ENCODE peak calls at places on chromosomes 12 and 14, in six cellular contexts. L, E, P, N, R and T are unnamed samples.

GRCh38 chr14:88937706-88938105 is 113.3 kb downstream of the TTC8 start:
- DNase-seq in L (no peak), E (no peak), P (no peak), N (no peak), R (no peak), T (no peak)

GRCh38 chr12:69254046-69254445 is 14.7 kb downstream of the CPSF6 start:
- DNase-seq in L (no peak), E (peak; percentile 39), P (no peak), N (no peak), R (no peak), T (no peak)

GRCh38 chr12:45388545-45388944 is 172.7 kb downstream of the ANO6 start:
- DNase-seq in L (no peak), E (no peak), P (no peak), N (no peak), R (peak; percentile 34), T (no peak)

GRCh38 chr12:40011775-40012129 is 94.1 kb downstream of the SLC2A13 start:
- DNase-seq in L (no peak), E (no peak), P (no peak), N (no peak), R (no peak), T (no peak)

GRCh38 chr12:81077329-81077685 is 572 bp upstream of the ACSS3 start:
- DNase-seq in L (peak; percentile 30), E (no peak), P (no peak), N (peak; percentile 95), R (no peak), T (no peak)

GRCh38 chr12:2270846-2271245 is 218.1 kb downstream of the CACNA1C start:
- DNase-seq in L (no peak), E (no peak), P (no peak), N (no peak), R (no peak), T (no peak)

GRCh38 chr12:127388985-127389384 is 878.0 kb upstream of the TMEM132C start:
- DNase-seq in L (no peak), E (no peak), P (no peak), N (no peak), R (no peak), T (no peak)

GRCh38 chr12:23564454-23564853 is 385.0 kb downstream of the SOX5 start:
- DNase-seq in L (no peak), E (no peak), P (no peak), N (no peak), R (no peak), T (no peak)

GRCh38 chr12:132108211-132108832 is 35.8 kb downstream of the DDX51 start:
- DNase-seq in L (no peak), E (no peak), P (no peak), N (peak; percentile 69), R (no peak), T (no peak)

GRCh38 chr12:122875590-122876220 is 20.2 kb downstream of the VPS37B start:
- DNase-seq in L (no peak), E (peak; percentile 71), P (no peak), N (peak; percentile 52), R (no peak), T (no peak)

GRCh38 chr12:47307680-47308399 is 228.1 kb upstream of the AMIGO2 start:
- DNase-seq in L (no peak), E (peak; percentile 66), P (no peak), N (peak; percentile 69), R (peak; percentile 38), T (no peak)

GRCh38 chr14:71529855-71530254 is 402.4 kb upstream of the RGS6 start:
- DNase-seq in L (no peak), E (no peak), P (no peak), N (no peak), R (peak; percentile 77), T (no peak)

GRCh38 chr12:45409966-45410365 is 194.1 kb downstream of the ANO6 start:
- DNase-seq in L (no peak), E (no peak), P (no peak), N (no peak), R (peak; percentile 23), T (no peak)

GRCh38 chr12:51351913-51352532 is 5.5 kb upstream of the CELA1 start:
- DNase-seq in L (no peak), E (no peak), P (peak; percentile 49), N (peak; percentile 91), R (no peak), T (no peak)

GRCh38 chr12:118035194-118036041 is 18.9 kb downstream of the RFC5 start:
- DNase-seq in L (no peak), E (peak; percentile 70), P (no peak), N (peak; percentile 39), R (no peak), T (no peak)
- TF ChIP-seq CTCF in L (no peak), E (peak; percentile 8), P (no peak), N (peak; percentile 8), R (no peak), T (no peak)

DNA sequence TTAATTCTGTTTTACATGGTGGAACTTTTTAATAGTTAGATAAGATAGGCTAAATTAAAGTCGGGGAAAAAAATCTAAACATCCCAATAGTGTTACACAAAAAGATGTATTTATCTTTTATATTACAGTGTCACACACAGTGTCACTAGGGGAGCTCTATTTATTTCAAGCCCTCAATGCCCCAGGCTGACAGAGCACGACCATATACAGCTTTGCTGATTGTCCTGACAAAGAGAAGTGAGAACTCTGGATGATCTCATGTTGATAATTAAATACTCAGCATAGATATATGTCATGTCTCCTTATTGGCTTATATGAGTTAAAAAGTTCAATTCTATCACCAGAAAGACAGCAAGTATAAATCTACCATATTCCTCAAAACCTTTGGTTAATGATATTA is 594.3 kb downstream of the LRFN5 start:
- DNase-seq in L (no peak), E (no peak), P (no peak), N (no peak), R (no peak), T (no peak)
- TF ChIP-seq CTCF in L (no peak), E (no peak), P (no peak), N (no peak), R (no peak), T (no peak)

GRCh38 chr14:73285979-73286378 is 48.7 kb downstream of the PAPLN start:
- DNase-seq in L (no peak), E (no peak), P (no peak), N (no peak), R (no peak), T (no peak)

GRCh38 chr14:73280903-73281302 is 43.6 kb downstream of the PAPLN start:
- DNase-seq in L (no peak), E (no peak), P (no peak), N (no peak), R (no peak), T (no peak)

GRCh38 chr14:73287071-73287470 is 49.8 kb downstream of the PAPLN start:
- DNase-seq in L (no peak), E (no peak), P (no peak), N (no peak), R (no peak), T (no peak)

GRCh38 chr14:73286598-73286997 is 49.3 kb downstream of the PAPLN start:
- DNase-seq in L (no peak), E (no peak), P (no peak), N (no peak), R (no peak), T (no peak)

DNA sequence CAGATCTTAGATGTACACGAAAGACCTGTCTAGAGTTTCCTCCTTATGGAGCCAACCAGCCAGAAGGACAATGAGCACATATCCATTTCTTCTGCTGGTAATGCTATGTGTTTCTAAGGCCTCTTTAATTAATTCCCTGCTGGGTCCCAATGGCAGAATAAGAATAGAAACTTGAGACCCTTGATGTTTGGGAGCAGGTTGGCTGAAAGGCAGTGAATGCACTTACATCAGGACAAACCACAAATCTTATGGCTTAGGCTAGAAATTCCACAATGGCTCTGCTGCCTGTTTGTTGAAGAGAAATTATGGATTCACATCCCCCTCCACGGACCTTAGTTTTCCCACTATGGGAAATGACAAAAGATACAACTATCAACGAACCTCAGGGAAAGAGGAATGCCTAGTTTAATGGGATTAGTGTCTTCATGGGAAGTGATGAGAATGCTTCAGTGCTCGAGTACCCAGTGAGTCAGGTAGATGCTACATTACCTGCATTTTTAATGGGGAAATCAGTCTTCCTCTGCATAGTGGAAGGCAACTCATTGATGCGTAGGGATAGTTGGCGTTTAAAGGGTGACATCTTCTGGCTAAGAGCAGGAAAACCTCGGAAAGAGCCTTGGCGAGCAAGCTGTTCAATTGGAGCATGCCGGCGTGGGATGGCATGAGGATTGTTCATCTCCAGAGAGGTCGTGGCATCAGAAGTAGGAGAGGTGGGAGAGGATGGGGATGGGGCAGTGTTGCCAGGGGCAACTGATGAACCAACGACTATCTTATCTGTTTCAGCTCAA is 46.5 kb downstream of the PAPLN start:
- DNase-seq in L (no peak), E (no peak), P (no peak), N (peak; percentile 62), R (no peak), T (no peak)
- TF ChIP-seq CTCF in L (peak; percentile 31), E (no peak), P (no peak), N (peak; percentile 70), R (no peak), T (no peak)

GRCh38 chr12:26156201-26156871 is 31.5 kb upstream of the BHLHE41 start:
- DNase-seq in L (no peak), E (peak; percentile 63), P (no peak), N (no peak), R (no peak), T (no peak)

GRCh38 chr12:26156996-26157395 is 32.2 kb upstream of the BHLHE41 start:
- DNase-seq in L (no peak), E (no peak), P (no peak), N (no peak), R (no peak), T (no peak)

GRCh38 chr12:26153421-26154154 is 28.8 kb upstream of the BHLHE41 start:
- DNase-seq in L (no peak), E (no peak), P (no peak), N (no peak), R (no peak), T (no peak)

GRCh38 chr12:26162174-26162573 is 33.2 kb upstream of the SSPN start:
- DNase-seq in L (no peak), E (no peak), P (no peak), N (no peak), R (no peak), T (no peak)

DNA sequence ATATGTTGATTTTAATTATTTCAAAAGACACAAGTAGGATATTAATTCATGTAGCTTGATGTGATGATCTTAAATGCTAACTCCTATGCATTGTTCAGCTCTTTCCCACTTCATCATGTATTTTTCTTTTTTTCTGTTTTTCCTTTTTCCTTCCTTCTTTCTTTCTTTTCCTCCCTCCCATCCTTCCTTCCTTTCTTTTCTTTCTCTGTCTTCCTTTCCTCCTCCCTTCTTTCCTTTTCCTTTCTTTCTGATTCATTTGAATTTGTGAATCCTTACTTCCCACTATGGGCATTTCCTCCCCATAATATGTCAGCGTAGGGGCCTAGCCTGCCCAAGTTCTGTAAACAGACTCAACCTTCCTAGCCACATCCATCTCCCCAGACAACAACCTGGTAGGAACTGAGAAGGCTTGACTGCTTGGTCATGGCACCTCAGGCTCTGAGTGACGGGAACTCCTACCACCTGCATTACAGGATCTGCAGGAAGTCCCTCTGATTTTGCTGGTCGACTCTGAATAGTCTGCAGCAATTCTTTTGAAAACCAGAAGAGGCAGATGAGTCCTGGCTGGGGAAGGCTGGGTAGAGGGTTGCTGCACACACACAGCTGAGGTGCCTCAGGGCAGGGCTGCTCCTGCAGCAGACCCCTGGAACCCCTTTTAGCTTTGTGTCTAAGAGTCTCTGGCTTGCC is 33.4 kb upstream of the BHLHE41 start:
- DNase-seq in L (no peak), E (no peak), P (no peak), N (peak; percentile 69), R (no peak), T (no peak)
- TF ChIP-seq CTCF in L (no peak), E (no peak), P (no peak), N (no peak), R (no peak), T (no peak)

GRCh38 chr12:11812558-11813421 is 163.3 kb downstream of the ETV6 start:
- DNase-seq in L (peak; percentile 39), E (peak; percentile 34), P (no peak), N (peak; percentile 72), R (peak; percentile 49), T (no peak)
- TF ChIP-seq CTCF in L (peak; percentile 31), E (peak; percentile 24), P (no peak), N (peak; percentile 45), R (no peak), T (no peak)